ENCODE peak calls at places on chromosomes 3 and 15, in nine cellular contexts. C is substantia nigra, H is NCI-H774, K is GM04504, A is nephron progenitor cell, V is HEK293T, I is adrenal gland, M is RKO, X is kidney. W is an unnamed sample.

GRCh38 chr3:194310060-194310481 is 41.1 kb downstream of the CPN2 start:
- DNase-seq in C (no peak), H (no peak), K (no peak), A (no peak), V (no peak), I (no peak), M (no peak), X (no peak), W (no peak)

GRCh38 chr15:62306851-62307504 is 141.9 kb upstream of the C2CD4B start:
- DNase-seq in C (no peak), H (peak), K (peak), A (peak), V (peak), I (peak), M (peak), X (peak), W (peak)

GRCh38 chr3:13644341-13645082 is 95.6 kb downstream of the FBLN2 start:
- DNase-seq in C (no peak), H (no peak), K (no peak), A (no peak), V (no peak), I (no peak), M (no peak), X (no peak), W (no peak)

GRCh38 chr3:13555753-13556152 is 6.8 kb downstream of the FBLN2 start:
- DNase-seq in C (no peak), H (no peak), K (no peak), A (no peak), V (no peak), I (no peak), M (no peak), X (no peak), W (no peak)

GRCh38 chr15:41513282-41514227 is at the start of gene LTK:
- DNase-seq in C (no peak), H (no peak), K (no peak), A (peak), V (peak), I (no peak), M (no peak), X (no peak), W (peak)

GRCh38 chr3:46370784-46371183 is at the start of gene CCR5:
- DNase-seq in C (no peak), H (no peak), K (no peak), A (no peak), V (no peak), I (no peak), M (no peak), X (no peak), W (no peak)

GRCh38 chr15:65423150-65423976 is 616 bp upstream of the IGDCC4 start:
- DNase-seq in C (no peak), H (no peak), K (no peak), A (no peak), V (no peak), I (no peak), M (no peak), X (no peak), W (no peak)

GRCh38 chr3:14170569-14171159 is 7.7 kb downstream of the XPC start:
- DNase-seq in C (no peak), H (no peak), K (peak), A (no peak), V (no peak), I (no peak), M (no peak), X (no peak), W (no peak)

GRCh38 chr3:25585361-25586166 is 79.1 kb downstream of the TOP2B start:
- DNase-seq in C (no peak), H (no peak), K (no peak), A (no peak), V (no peak), I (no peak), M (no peak), X (no peak), W (no peak)

GRCh38 chr3:39541917-39542329 is 74.4 kb downstream of the MOBP start:
- DNase-seq in C (no peak), H (no peak), K (peak), A (no peak), V (no peak), I (no peak), M (peak), X (no peak), W (no peak)

GRCh38 chr15:79455361-79455760 is 23.2 kb downstream of the MINAR1 start:
- DNase-seq in C (no peak), H (no peak), K (no peak), A (no peak), V (no peak), I (no peak), M (no peak), X (no peak), W (no peak)

GRCh38 chr3:151931171-151931570 is 57.7 kb downstream of the SUCNR1 start:
- DNase-seq in C (no peak), H (no peak), K (no peak), A (no peak), V (no peak), I (no peak), M (no peak), X (no peak), W (no peak)

GRCh38 chr15:68403161-68403941 is 28.6 kb downstream of the ITGA11 start:
- DNase-seq in C (no peak), H (no peak), K (no peak), A (no peak), V (no peak), I (peak), M (no peak), X (peak), W (no peak)

GRCh38 chr3:76061654-76062053 is 276.3 kb upstream of the ZNF717 start:
- DNase-seq in C (no peak), H (no peak), K (no peak), A (no peak), V (no peak), I (no peak), M (no peak), X (no peak), W (no peak)

GRCh38 chr3:148042663-148043445 is 633.7 kb downstream of the ZIC1 start:
- DNase-seq in C (no peak), H (no peak), K (peak), A (no peak), V (no peak), I (no peak), M (no peak), X (no peak), W (no peak)

GRCh38 chr3:38084019-38084968 is 45.3 kb downstream of the DLEC1 start:
- DNase-seq in C (no peak), H (no peak), K (no peak), A (peak), V (peak), I (peak), M (peak), X (no peak), W (no peak)

GRCh38 chr3:56887402-56888025 is 85.8 kb upstream of the ARHGEF3 start:
- DNase-seq in C (no peak), H (no peak), K (no peak), A (no peak), V (no peak), I (no peak), M (no peak), X (no peak), W (no peak)

GRCh38 chr15:90046846-90047481 is 45.8 kb downstream of the ZNF710 start:
- DNase-seq in C (no peak), H (peak), K (no peak), A (no peak), V (no peak), I (no peak), M (no peak), X (peak), W (peak)

GRCh38 chr3:46845397-46845859 is 17.8 kb downstream of the MYL3 start:
- DNase-seq in C (no peak), H (no peak), K (peak), A (peak), V (peak), I (peak), M (no peak), X (no peak), W (peak)

GRCh38 chr3:21718943-21719591 is 31.9 kb downstream of the ZNF385D start:
- DNase-seq in C (no peak), H (no peak), K (no peak), A (no peak), V (no peak), I (no peak), M (no peak), X (no peak), W (no peak)

GRCh38 chr3:11288786-11289637 is 16.8 kb downstream of the ATG7 start:
- DNase-seq in C (no peak), H (no peak), K (peak), A (no peak), V (no peak), I (peak), M (peak), X (no peak), W (no peak)

GRCh38 chr3:35651456-35651855 is 12.1 kb downstream of the ARPP21 start:
- DNase-seq in C (no peak), H (no peak), K (no peak), A (no peak), V (no peak), I (no peak), M (no peak), X (no peak), W (no peak)

GRCh38 chr15:31403606-31404005 is 77.0 kb downstream of the KLF13 start:
- DNase-seq in C (no peak), H (no peak), K (no peak), A (no peak), V (no peak), I (no peak), M (no peak), X (no peak), W (no peak)

GRCh38 chr15:29401644-29402043 is 132.0 kb upstream of the NSMCE3 start:
- DNase-seq in C (no peak), H (no peak), K (no peak), A (no peak), V (no peak), I (no peak), M (no peak), X (no peak), W (no peak)

GRCh38 chr3:194346621-194347020 is 4.5 kb downstream of the CPN2 start:
- DNase-seq in C (no peak), H (no peak), K (no peak), A (no peak), V (no peak), I (no peak), M (no peak), X (no peak), W (no peak)